ENCODE peak calls at places on chromosome 4, in six cellular contexts. P, T, Q, F, K and I are unnamed samples.

GRCh38 chr4:11423465-11423864 is 5.2 kb downstream of the HS3ST1 start:
- DNase-seq in P (no peak), T (no peak), K (no peak), F (peak; percentile 46), Q (no peak), I (no peak)

GRCh38 chr4:6680372-6681034 is 13.2 kb upstream of the S100P start:
- DNase-seq in T (no peak), K (no peak), P (no peak), F (no peak), Q (no peak), I (no peak)

GRCh38 chr4:101271516-101271915 is 75.8 kb downstream of the PPP3CA start:
- DNase-seq in P (peak; percentile 48), T (no peak), Q (no peak), K (no peak), F (peak; percentile 33), I (no peak)

GRCh38 chr4:6568689-6569332 is 6.2 kb upstream of the MAN2B2 start:
- DNase-seq in T (peak; percentile 74), F (peak; percentile 60), Q (no peak), P (peak; percentile 44), K (no peak), I (no peak)

GRCh38 chr4:128653514-128654420 is 155.7 kb upstream of the JADE1 start:
- DNase-seq in K (peak; percentile 88), F (peak; percentile 92), T (no peak), P (no peak), Q (no peak), I (no peak)

GRCh38 chr4:2432991-2433530 is 14.3 kb downstream of the CFAP99 start:
- DNase-seq in P (no peak), Q (no peak), T (no peak), F (peak; percentile 54), K (no peak), I (no peak)

GRCh38 chr4:182212211-182212761 is 30.9 kb upstream of the TENM3 start:
- DNase-seq in F (peak; percentile 29), Q (no peak), K (no peak), T (peak; percentile 50), P (no peak), I (no peak)

GRCh38 chr4:168221298-168221697 is 97.3 kb downstream of the DDX60 start:
- DNase-seq in Q (no peak), K (no peak), F (peak; percentile 80), P (no peak), T (peak; percentile 64), I (no peak)

GRCh38 chr4:26131711-26132110 is 189.1 kb upstream of the RBPJ start:
- DNase-seq in F (no peak), Q (no peak), K (no peak), P (no peak), T (no peak), I (no peak)

GRCh38 chr4:33661636-33662035 is 2582.7 kb downstream of the ARAP2 start:
- DNase-seq in T (no peak), Q (no peak), F (no peak), K (no peak), P (no peak), I (no peak)

GRCh38 chr4:112817933-112818921 is 181.3 kb downstream of the LARP7 start:
- DNase-seq in Q (peak; percentile 25), K (peak; percentile 89), F (peak; percentile 86), T (peak; percentile 83), P (peak; percentile 74), I (peak; percentile 19)

GRCh38 chr4:143021384-143021783 is 163.3 kb upstream of the USP38 start:
- DNase-seq in P (no peak), F (no peak), Q (no peak), K (no peak), T (no peak), I (no peak)

GRCh38 chr4:4387531-4388311 is 819 bp downstream of the NSG1 start:
- DNase-seq in F (peak; percentile 19), P (no peak), K (peak; percentile 56), Q (no peak), T (no peak), I (no peak)

GRCh38 chr4:136458326-136458725 is 1074.0 kb downstream of the PCDH18 start:
- DNase-seq in P (no peak), K (no peak), T (no peak), F (no peak), Q (no peak), I (no peak)

GRCh38 chr4:103773691-103774231 is 54.0 kb upstream of the TACR3 start:
- DNase-seq in K (no peak), Q (no peak), P (no peak), F (no peak), T (no peak), I (no peak)

GRCh38 chr4:140463610-140464009 is 34.5 kb downstream of the MGAT4D start:
- DNase-seq in P (no peak), K (no peak), F (no peak), Q (no peak), T (no peak), I (no peak)

GRCh38 chr4:74039065-74039763 is 725 bp upstream of the CXCL3 start:
- DNase-seq in P (no peak), F (peak; percentile 45), Q (no peak), K (no peak), T (no peak), I (no peak)

GRCh38 chr4:7571001-7571400 is 136.3 kb upstream of the PSAPL1 start:
- DNase-seq in P (no peak), Q (no peak), K (no peak), F (no peak), T (no peak), I (no peak)

GRCh38 chr4:60201052-60201673 is 999.0 kb upstream of the ADGRL3 start:
- DNase-seq in K (no peak), T (peak; percentile 22), F (peak; percentile 66), Q (peak; percentile 52), P (peak; percentile 45), I (peak; percentile 41)

GRCh38 chr4:113223001-113223400 is 173.5 kb downstream of the ANK2 start:
- DNase-seq in F (no peak), T (no peak), K (no peak), P (no peak), Q (no peak), I (no peak)

GRCh38 chr4:164783966-164784365 is 30.0 kb downstream of the SMIM31 start:
- DNase-seq in F (no peak), K (no peak), T (no peak), P (no peak), Q (no peak), I (no peak)

GRCh38 chr4:95732061-95732460 is 107.8 kb upstream of the PDHA2 start:
- DNase-seq in Q (no peak), K (no peak), F (peak; percentile 33), P (peak; percentile 39), T (peak; percentile 61), I (no peak)

GRCh38 chr4:152999376-153000067 is 63.4 kb downstream of the FHDC1 start:
- DNase-seq in K (no peak), Q (no peak), F (no peak), P (no peak), T (no peak), I (no peak)

GRCh38 chr4:184237612-184238011 is 19.9 kb upstream of the ENPP6 start:
- DNase-seq in Q (no peak), P (no peak), K (no peak), T (peak; percentile 61), F (no peak), I (no peak)

GRCh38 chr4:174133525-174133924 is 149.9 kb downstream of the FBXO8 start:
- DNase-seq in Q (no peak), F (no peak), K (no peak), P (no peak), T (no peak), I (no peak)

GRCh38 chr4:1579834-1580686 is 104.1 kb downstream of the FAM53A start:
- DNase-seq in F (peak; percentile 97), T (peak; percentile 72), K (peak; percentile 97), Q (peak; percentile 93), P (peak; percentile 96), I (peak; percentile 93)

GRCh38 chr4:114658776-114659175 is 60.2 kb downstream of the UGT8 start:
- DNase-seq in P (no peak), Q (no peak), T (no peak), F (no peak), K (no peak), I (no peak)

GRCh38 chr4:114653675-114654074 is 55.1 kb downstream of the UGT8 start:
- DNase-seq in P (no peak), T (no peak), Q (no peak), K (no peak), F (no peak), I (no peak)

GRCh38 chr4:114649908-114650307 is 51.3 kb downstream of the UGT8 start:
- DNase-seq in Q (no peak), P (no peak), K (no peak), T (no peak), F (no peak), I (no peak)

GRCh38 chr4:114658179-114658578 is 59.6 kb downstream of the UGT8 start:
- DNase-seq in F (no peak), P (no peak), T (no peak), Q (no peak), K (no peak), I (no peak)

GRCh38 chr4:114654607-114655006 is 56.0 kb downstream of the UGT8 start:
- DNase-seq in Q (no peak), F (no peak), K (no peak), P (no peak), T (no peak), I (no peak)
- TF ChIP-seq CTCF in Q (no peak), F (no peak), K (no peak), P (no peak), T (no peak), I (no peak)

DNA sequence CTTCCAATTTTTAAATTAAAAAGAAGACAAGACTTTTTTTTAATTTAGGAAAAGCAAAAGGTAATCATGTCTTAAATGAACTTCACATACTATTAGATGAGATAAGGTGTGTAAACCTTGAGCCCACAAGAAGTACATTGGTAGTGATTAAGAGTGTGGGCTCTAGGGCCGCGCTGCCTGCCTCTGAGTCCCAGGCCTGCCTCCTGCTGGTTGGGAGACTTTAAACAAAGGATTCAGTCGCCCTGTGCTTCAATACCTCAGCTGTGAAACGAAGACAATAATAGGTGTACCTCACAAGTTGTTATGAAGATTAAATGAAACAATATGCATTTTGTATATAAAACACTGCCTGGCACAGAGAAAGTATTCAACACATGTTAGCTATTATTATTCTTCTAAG is 95.9 kb upstream of the MYOZ2 start:
- DNase-seq in P (peak; percentile 29), K (no peak), Q (no peak), F (no peak), T (no peak), I (no peak)
- H3K4me3 ChIP-seq in P (no peak overlapping the region), K (no peak overlapping the region), Q (no peak overlapping the region), F (no peak overlapping the region), T (no peak overlapping the region), I (no peak overlapping the region)

GRCh38 chr4:41257901-41258300 is 1.2 kb downstream of the UCHL1 start:
- DNase-seq in T (no peak), K (no peak), Q (no peak), F (no peak), P (no peak), I (no peak)
- H3K4me1 ChIP-seq in T (peaks cover 15% of the 10 kb centered on the region), K (peaks cover 17% of the 10 kb centered on the region), Q (peaks cover 16% of the 10 kb centered on the region), F (no peaks in the 10 kb centered on the region), P (peaks cover 33% of the 10 kb centered on the region), I (no peaks in the 10 kb centered on the region)

GRCh38 chr4:27861802-27862201 is 1001.2 kb downstream of the STIM2 start:
- DNase-seq in P (no peak), Q (no peak), F (peak; percentile 2), K (no peak), T (peak; percentile 39), I (no peak)

DNA sequence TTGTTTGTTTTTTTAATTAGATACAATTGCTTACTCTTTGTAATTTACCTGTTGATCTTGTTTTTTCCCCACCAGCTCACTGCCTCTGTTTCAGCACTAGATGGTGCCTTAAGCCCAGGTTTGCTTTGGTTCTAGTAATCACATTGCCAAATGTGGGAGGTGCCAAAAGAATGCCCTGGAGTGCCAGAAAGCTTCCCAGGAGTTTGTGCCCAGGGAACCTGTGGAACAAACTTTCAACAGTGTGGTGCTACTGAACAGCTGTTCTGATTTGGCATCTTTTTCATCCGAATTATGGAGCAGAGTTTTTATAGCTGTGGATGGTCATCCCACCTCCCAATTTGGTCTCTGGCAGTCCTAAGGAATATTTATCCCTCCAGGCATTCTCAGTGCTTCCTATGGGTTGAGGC is 1000.7 kb downstream of the STIM2 start:
- DNase-seq in K (no peak), P (peak; percentile 29), F (peak; percentile 49), T (peak; percentile 63), Q (peak; percentile 48), I (no peak)
- TF ChIP-seq CTCF in K (no peak), P (peak; percentile 26), F (peak; percentile 49), T (peak; percentile 69), Q (no peak), I (no peak)